ENCODE peak calls at places on chromosome 22, in four cellular contexts. C is AG04450, F is Peyer's patch, P is cardiac muscle cell. Z is an unnamed sample.

GRCh38 chr22:43782448-43782847 is 29.7 kb downstream of the EFCAB6 start:
- DNase-seq in C (no peak), F (no peak), P (no peak), Z (no peak)

GRCh38 chr22:29870574-29870973 is 12.4 kb upstream of the MTMR3 start:
- DNase-seq in C (no peak), F (no peak), P (no peak), Z (no peak)

GRCh38 chr22:48858856-48859255 is 968.8 kb downstream of the BRD1 start:
- DNase-seq in C (no peak), F (no peak), P (no peak), Z (no peak)

GRCh38 chr22:20312396-20313191 is 7.3 kb downstream of the DGCR6L start:
- DNase-seq in C (no peak), F (no peak), P (no peak), Z (no peak)

GRCh38 chr22:20628081-20628939 is 120.9 kb downstream of the MED15 start:
- DNase-seq in C (no peak), F (no peak), P (no peak), Z (no peak)

GRCh38 chr22:48276933-48277867 is 1514.8 kb downstream of the TBC1D22A start:
- DNase-seq in C (no peak), F (no peak), P (no peak), Z (no peak)

GRCh38 chr22:44192811-44193536 is 12.2 kb downstream of the PARVG start:
- DNase-seq in C (no peak), F (no peak), P (no peak), Z (no peak)

GRCh38 chr22:30325724-30326703 is 727 bp downstream of the TBC1D10A start:
- DNase-seq in C (no peak), F (peak), P (peak), Z (no peak)

GRCh38 chr22:41844036-41844435 is 11.1 kb downstream of the SREBF2 start:
- DNase-seq in C (no peak), F (no peak), P (no peak), Z (no peak)

GRCh38 chr22:44437493-44438015 is 60.5 kb downstream of the RTL6 start:
- DNase-seq in C (no peak), F (no peak), P (no peak), Z (no peak)

GRCh38 chr22:46649176-46650077 is 29.2 kb downstream of the GRAMD4 start:
- DNase-seq in C (peak), F (no peak), P (peak), Z (no peak)

GRCh38 chr22:29509298-29509697 is 29.3 kb downstream of the NEFH start:
- DNase-seq in C (no peak), F (no peak), P (no peak), Z (no peak)

GRCh38 chr22:32880061-32880460 is 78.6 kb downstream of the TIMP3 start:
- DNase-seq in C (peak), F (no peak), P (no peak), Z (no peak)

GRCh38 chr22:27625769-27626674 is 175.5 kb downstream of the MN1 start:
- DNase-seq in C (no peak), F (no peak), P (no peak), Z (no peak)

GRCh38 chr22:50357756-50358155 is 14.6 kb downstream of the PPP6R2 start:
- DNase-seq in C (no peak), F (no peak), P (no peak), Z (no peak)

GRCh38 chr22:50610581-50610980 is 10.0 kb downstream of the MAPK8IP2 start:
- DNase-seq in C (no peak), F (no peak), P (no peak), Z (no peak)

GRCh38 chr22:29380856-29381255 is 7.5 kb downstream of the AP1B1 start:
- DNase-seq in C (no peak), F (no peak), P (no peak), Z (no peak)

GRCh38 chr22:43714104-43714503 is 98.0 kb downstream of the EFCAB6 start:
- DNase-seq in C (no peak), F (no peak), P (no peak), Z (no peak)

GRCh38 chr22:20091690-20092476 is 11.8 kb downstream of the DGCR8 start:
- DNase-seq in C (no peak), F (no peak), P (no peak), Z (no peak)

GRCh38 chr22:43446881-43447280 is 35.1 kb downstream of the MPPED1 start:
- DNase-seq in C (no peak), F (no peak), P (no peak), Z (no peak)

GRCh38 chr22:48145738-48146137 is 1383.3 kb downstream of the TBC1D22A start:
- DNase-seq in C (no peak), F (no peak), P (no peak), Z (no peak)

GRCh38 chr22:39947488-39948216 is 12.5 kb upstream of the TMA7B start:
- DNase-seq in C (no peak), F (no peak), P (peak), Z (no peak)

GRCh38 chr22:29043906-29044575 is 17.6 kb downstream of the C22orf31 start:
- DNase-seq in C (no peak), F (no peak), P (no peak), Z (no peak)

GRCh38 chr22:47374901-47375575 is 612.6 kb downstream of the TBC1D22A start:
- DNase-seq in C (no peak), F (no peak), P (no peak), Z (no peak)

GRCh38 chr22:24200616-24201212 is 19.4 kb downstream of the SUSD2 start:
- DNase-seq in C (no peak), F (no peak), P (no peak), Z (no peak)

GRCh38 chr22:44357962-44358553 is 45.3 kb upstream of the SHISAL1 start:
- DNase-seq in C (no peak), F (no peak), P (no peak), Z (no peak)

GRCh38 chr22:27045103-27045940 is 387.9 kb downstream of the MIAT start:
- DNase-seq in C (no peak), F (no peak), P (no peak), Z (no peak)

GRCh38 chr22:24772493-24773220 is 1.9 kb downstream of the PIWIL3 start:
- DNase-seq in C (no peak), F (no peak), P (peak), Z (no peak)

GRCh38 chr22:20571531-20572007 is 64.2 kb downstream of the MED15 start:
- DNase-seq in C (no peak), F (peak), P (peak), Z (no peak)

GRCh38 chr22:43625242-43625641 is 186.9 kb downstream of the EFCAB6 start:
- DNase-seq in C (no peak), F (no peak), P (no peak), Z (no peak)

GRCh38 chr22:25582946-25583345 is 18.5 kb downstream of the GRK3 start:
- DNase-seq in C (peak), F (no peak), P (no peak), Z (no peak)

GRCh38 chr22:30783021-30783420 is 88.3 kb downstream of the OSBP2 start:
- DNase-seq in C (no peak), F (no peak), P (no peak), Z (no peak)

GRCh38 chr22:42292726-42293520 is 22.5 kb upstream of the TCF20 start:
- DNase-seq in C (no peak), F (no peak), P (no peak), Z (no peak)

GRCh38 chr22:36204001-36204640 is 2.5 kb upstream of the APOL4 start:
- DNase-seq in C (no peak), F (no peak), P (no peak), Z (no peak)

GRCh38 chr22:49976439-49977175 is 16.0 kb downstream of the PIM3 start:
- DNase-seq in C (no peak), F (peak), P (no peak), Z (peak)

GRCh38 chr22:24289781-24290181 is 19.1 kb downstream of the SPECC1L start:
- DNase-seq in C (no peak), F (no peak), P (no peak), Z (no peak)

GRCh38 chr22:24180316-24181087 is 785 bp upstream of the SUSD2 start:
- DNase-seq in C (no peak), F (no peak), P (no peak), Z (no peak)

GRCh38 chr22:41197808-41198585 is 7.1 kb upstream of the L3MBTL2 start:
- DNase-seq in C (no peak), F (peak), P (peak), Z (no peak)

GRCh38 chr22:48676266-48677167 is 1151.2 kb downstream of the BRD1 start:
- DNase-seq in C (no peak), F (no peak), P (no peak), Z (no peak)

DNA sequence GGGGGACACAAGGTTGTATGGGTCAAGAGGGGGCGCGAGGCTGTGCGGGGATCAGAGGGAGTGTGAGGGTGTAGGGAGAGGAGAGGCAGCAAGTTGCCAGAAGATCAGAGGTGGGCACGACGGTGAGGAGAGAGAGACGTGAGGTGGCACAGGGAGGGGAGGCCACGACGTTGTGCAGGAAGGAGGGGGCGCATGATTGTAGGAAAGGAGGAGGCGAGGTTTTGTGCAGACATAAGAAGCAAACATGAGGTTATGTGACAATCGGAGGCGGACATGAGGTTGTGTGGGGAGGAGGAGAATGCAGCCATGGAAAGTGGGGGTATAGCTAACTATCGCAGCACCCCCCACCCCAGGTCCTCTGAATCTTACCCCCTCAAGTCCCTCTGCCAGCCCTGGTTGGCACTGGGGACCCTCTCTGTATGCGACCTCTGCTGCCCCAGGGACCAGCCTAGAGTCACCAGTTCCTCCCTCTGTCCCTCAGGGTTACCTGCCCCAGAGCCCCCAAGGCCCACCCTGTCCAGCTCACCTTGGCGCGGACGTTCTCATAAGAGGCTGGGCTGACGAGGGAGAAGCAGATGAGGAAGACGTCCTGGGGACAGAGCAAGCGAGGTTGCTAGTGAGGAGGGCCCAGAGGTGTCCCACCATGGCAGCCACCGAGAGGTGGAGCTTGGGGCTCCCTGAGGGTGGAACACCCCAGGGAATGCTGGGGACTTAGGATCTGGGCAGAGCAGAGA is 12.5 kb downstream of the RAC2 start:
- DNase-seq in C (no peak), F (no peak), P (no peak), Z (no peak)
- H3K4me3 ChIP-seq in C (no peak), F (no peak), P (no peak), Z (no peak)

GRCh38 chr22:22380098-22381030 is 128.2 kb downstream of the ZNF280B start:
- DNase-seq in C (no peak), F (peak), P (no peak), Z (peak)
- TF ChIP-seq CTCF in C (no peak), F (peak), P (no peak), Z (peak)

DNA sequence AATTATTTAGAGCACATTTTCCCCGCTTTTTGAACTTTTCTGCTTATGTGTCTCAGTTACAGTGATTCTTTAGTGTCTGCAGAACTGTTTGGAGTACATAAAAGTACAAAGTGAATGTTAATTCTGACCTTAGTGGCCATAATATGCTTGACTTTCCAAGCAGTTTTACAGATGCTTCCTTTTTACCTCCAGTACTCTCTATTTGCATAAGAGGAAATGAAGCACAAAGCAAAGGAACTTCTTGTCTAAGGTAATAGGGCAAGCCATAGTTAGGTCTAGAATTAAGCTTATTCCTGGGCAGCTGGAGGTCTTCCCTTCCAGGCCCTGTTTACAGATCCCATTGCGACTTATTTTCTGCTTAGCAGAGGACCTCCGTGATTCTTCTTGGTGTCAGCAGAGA is 3.6 kb downstream of the GTPBP1 start:
- DNase-seq in C (no peak), F (no peak), P (no peak), Z (no peak)
- H3K4me3 ChIP-seq in C (no peak), F (no peak), P (no peak), Z (no peak)

GRCh38 chr22:45550416-45550815 is 47.7 kb downstream of the FBLN1 start:
- DNase-seq in C (no peak), F (no peak), P (no peak), Z (no peak)

GRCh38 chr22:45549739-45550138 is 47.1 kb downstream of the FBLN1 start:
- DNase-seq in C (no peak), F (no peak), P (no peak), Z (no peak)

GRCh38 chr22:45548441-45548840 is 45.8 kb downstream of the FBLN1 start:
- DNase-seq in C (no peak), F (no peak), P (no peak), Z (no peak)

GRCh38 chr22:45550891-45551290 is 48.2 kb downstream of the FBLN1 start:
- DNase-seq in C (no peak), F (no peak), P (no peak), Z (no peak)

DNA sequence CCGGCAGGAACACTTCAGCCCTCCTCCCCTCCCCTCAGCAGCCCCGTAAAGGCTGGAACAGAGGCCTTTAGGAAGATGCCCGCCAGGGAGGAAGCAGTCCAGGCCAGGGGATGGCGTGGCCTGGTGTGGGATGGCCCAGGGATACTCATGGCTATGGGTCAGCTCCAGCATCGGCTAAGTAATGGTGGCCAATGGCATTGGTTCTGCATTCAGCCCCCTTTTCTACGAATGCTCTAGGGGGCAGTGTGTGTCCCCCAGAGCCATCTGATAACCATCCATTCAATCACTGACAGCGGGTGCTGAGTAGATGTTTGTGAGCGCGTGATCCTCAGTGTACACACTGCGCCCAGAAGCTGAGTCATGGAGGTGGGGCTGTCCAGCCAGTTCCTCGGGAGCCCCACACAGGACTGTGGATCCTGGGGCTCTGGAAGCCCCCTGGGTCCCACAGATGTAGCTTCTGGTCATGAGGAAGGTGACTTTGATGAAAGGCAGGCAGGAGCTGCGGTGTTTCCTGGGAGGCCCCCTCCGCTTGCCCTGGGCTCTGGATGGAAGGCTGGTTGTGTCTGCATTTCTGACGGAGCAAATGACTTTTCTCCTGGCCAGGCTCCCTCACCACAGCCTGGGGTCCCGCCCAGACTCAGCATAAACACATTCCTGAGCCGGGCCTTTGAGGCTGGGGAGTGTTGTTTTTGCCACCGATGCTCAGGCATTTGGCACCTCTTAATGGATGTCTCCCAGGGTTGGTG is 46.5 kb downstream of the FBLN1 start:
- DNase-seq in C (peak), F (no peak), P (peak), Z (no peak)
- TF ChIP-seq CTCF in C (peak), F (no peak), P (peak), Z (peak)

Z was measured in GM06990.